ENCODE peak calls at places on chromosomes 6 and 20, in ten cellular contexts. L, I, O, K, U, S, C, M, B and P are unnamed samples.

GRCh38 chr20:12798286-12798685 is 210.5 kb upstream of the SPTLC3 start:
- DNase-seq in L (no peak), I (no peak), O (no peak), K (no peak), U (no peak), S (no peak), C (no peak), M (no peak), B (no peak), P (peak; percentile 2)

GRCh38 chr20:2302369-2302768 is 6.6 kb downstream of the TGM3 start:
- DNase-seq in L (peak; percentile 43), I (no peak), O (no peak), K (no peak), U (no peak), S (no peak), C (no peak), M (no peak), B (no peak), P (no peak)

GRCh38 chr20:41329435-41330342 is 10.9 kb upstream of the LPIN3 start:
- DNase-seq in L (no peak), I (no peak), O (peak; percentile 44), K (peak; percentile 33), U (peak; percentile 96), S (no peak), C (peak; percentile 74), M (peak; percentile 100), B (peak; percentile 96), P (no peak)

GRCh38 chr6:90537027-90537426 is 49.8 kb downstream of the MAP3K7 start:
- DNase-seq in L (no peak), I (no peak), O (no peak), K (no peak), U (no peak), S (no peak), C (no peak), M (peak; percentile 12), B (peak; percentile 86), P (no peak)

GRCh38 chr6:32689531-32690505 is 23.4 kb upstream of the HLA-DQB1 start:
- DNase-seq in L (no peak), I (no peak), O (no peak), K (no peak), U (no peak), S (no peak), C (no peak), M (no peak), B (peak; percentile 3), P (no peak)

GRCh38 chr6:95841560-95841959 is 174.2 kb upstream of the FUT9 start:
- DNase-seq in L (no peak), I (no peak), O (no peak), K (no peak), U (no peak), S (no peak), C (no peak), M (no peak), B (no peak), P (no peak)

GRCh38 chr20:56360133-56360898 is 1.5 kb downstream of the FAM210B start:
- DNase-seq in L (peak; percentile 82), I (no peak), O (no peak), K (peak; percentile 30), U (no peak), S (no peak), C (no peak), M (no peak), B (no peak), P (no peak)

GRCh38 chr6:113574147-113574546 is 283.0 kb upstream of the MARCKS start:
- DNase-seq in L (no peak), I (no peak), O (no peak), K (no peak), U (no peak), S (no peak), C (no peak), M (no peak), B (no peak), P (no peak)

GRCh38 chr6:25993038-25993684 is 30.6 kb downstream of the TRIM38 start:
- DNase-seq in L (no peak), I (no peak), O (no peak), K (no peak), U (no peak), S (no peak), C (no peak), M (no peak), B (no peak), P (no peak)

GRCh38 chr6:35500782-35501181 is 3.9 kb upstream of the TEAD3 start:
- DNase-seq in L (no peak), I (no peak), O (no peak), K (peak; percentile 40), U (no peak), S (no peak), C (peak; percentile 62), M (peak; percentile 67), B (peak; percentile 28), P (no peak)

GRCh38 chr20:33443512-33444239 is at the start of gene SNTA1:
- DNase-seq in L (peak; percentile 99), I (peak; percentile 64), O (peak; percentile 84), K (peak; percentile 93), U (peak; percentile 71), S (peak; percentile 98), C (peak; percentile 98), M (peak; percentile 68), B (peak; percentile 75), P (peak; percentile 94)

GRCh38 chr6:167122827-167123657 is at the start of gene CCR6:
- DNase-seq in L (no peak), I (no peak), O (no peak), K (no peak), U (no peak), S (no peak), C (peak; percentile 46), M (no peak), B (no peak), P (no peak)

GRCh38 chr6:105991561-105992314 is 94.4 kb upstream of the PRDM1 start:
- DNase-seq in L (peak; percentile 74), I (no peak), O (peak; percentile 18), K (peak; percentile 12), U (peak; percentile 40), S (peak; percentile 24), C (peak; percentile 46), M (no peak), B (no peak), P (peak; percentile 67)

GRCh38 chr6:168132531-168133184 is 53.6 kb upstream of the FRMD1 start:
- DNase-seq in L (peak; percentile 69), I (no peak), O (peak; percentile 39), K (peak; percentile 58), U (no peak), S (peak; percentile 68), C (peak; percentile 73), M (peak; percentile 60), B (peak; percentile 88), P (peak; percentile 39)

GRCh38 chr20:33539129-33539528 is 49.2 kb downstream of the CBFA2T2 start:
- DNase-seq in L (no peak), I (no peak), O (no peak), K (peak; percentile 42), U (no peak), S (no peak), C (no peak), M (peak; percentile 51), B (peak; percentile 41), P (no peak)

GRCh38 chr20:36351937-36352336 is 45.8 kb downstream of the DLGAP4 start:
- DNase-seq in L (no peak), I (no peak), O (no peak), K (no peak), U (no peak), S (no peak), C (no peak), M (no peak), B (no peak), P (no peak)

GRCh38 chr20:36352843-36353553 is 46.9 kb downstream of the DLGAP4 start:
- DNase-seq in L (no peak), I (no peak), O (no peak), K (no peak), U (no peak), S (no peak), C (peak; percentile 33), M (no peak), B (no peak), P (no peak)

GRCh38 chr20:36353740-36354139 is 47.6 kb downstream of the DLGAP4 start:
- DNase-seq in L (no peak), I (no peak), O (no peak), K (no peak), U (no peak), S (no peak), C (no peak), M (no peak), B (no peak), P (no peak)

GRCh38 chr20:36349384-36350170 is 43.4 kb downstream of the DLGAP4 start:
- DNase-seq in L (no peak), I (no peak), O (no peak), K (no peak), U (peak; percentile 77), S (no peak), C (no peak), M (no peak), B (no peak), P (no peak)

DNA sequence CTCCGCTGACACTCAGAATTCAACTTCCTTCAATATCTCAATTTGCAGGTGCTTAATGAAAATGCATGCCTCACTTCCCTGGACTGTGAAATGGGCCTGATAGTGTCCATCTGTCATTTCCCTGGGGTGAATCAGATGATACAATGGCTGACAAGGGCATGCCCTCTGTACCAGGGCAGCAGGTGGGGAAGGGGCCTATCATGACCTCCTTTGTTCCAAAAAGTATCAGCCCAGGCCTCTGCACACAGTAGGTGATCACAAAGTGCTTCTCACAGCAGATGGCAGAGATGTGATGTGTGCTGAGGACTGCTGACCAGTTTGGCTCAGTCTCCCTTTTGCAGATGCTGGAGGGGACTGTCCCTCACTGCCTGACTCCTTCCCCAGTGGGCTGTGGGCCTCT is 44.3 kb downstream of the DLGAP4 start:
- DNase-seq in L (no peak), I (no peak), O (no peak), K (no peak), U (no peak), S (no peak), C (no peak), M (no peak), B (no peak), P (no peak)
- H3K4me3 ChIP-seq in L (no peak overlapping the region), I (no peak overlapping the region), O (no peak overlapping the region), K (no peak overlapping the region), U (no peak overlapping the region), S (no peak overlapping the region), C (no peak overlapping the region), M (no peak overlapping the region), B (no peak overlapping the region), P (no peak overlapping the region)

GRCh38 chr6:2110504-2110903 is 134.9 kb downstream of the GMDS start:
- DNase-seq in L (no peak), I (no peak), O (no peak), K (no peak), U (no peak), S (no peak), C (no peak), M (no peak), B (peak; percentile 29), P (no peak)
- H3K4me3 ChIP-seq in L (no peak overlapping the region), I (no peak overlapping the region), O (no peak overlapping the region), K (no peak overlapping the region), U (no peak overlapping the region), S (no peak overlapping the region), C (no peak overlapping the region), M (no peak overlapping the region), B (no peak overlapping the region), P (no peak overlapping the region)

GRCh38 chr6:37036146-37036545 is 30.7 kb downstream of the FGD2 start:
- DNase-seq in L (no peak), I (no peak), O (no peak), K (no peak), U (no peak), S (no peak), C (no peak), M (no peak), B (no peak), P (no peak)
- H3K4me3 ChIP-seq in L (no peak overlapping the region), I (no peak overlapping the region), O (no peak overlapping the region), K (no peak overlapping the region), U (no peak overlapping the region), S (no peak overlapping the region), C (no peak overlapping the region), M (no peak overlapping the region), B (no peak overlapping the region), P (no peak overlapping the region)

GRCh38 chr20:63009988-63010769 is 3.4 kb upstream of the BHLHE23 start:
- DNase-seq in L (no peak), I (no peak), O (no peak), K (no peak), U (no peak), S (no peak), C (no peak), M (no peak), B (peak; percentile 11), P (no peak)
- H3K4me3 ChIP-seq in L (no peak overlapping the region), I (no peak overlapping the region), O (peak overlapping the region; percentile 41), K (no peak overlapping the region), U (no peak overlapping the region), S (no peak overlapping the region), C (no peak overlapping the region), M (no peak overlapping the region), B (no peak overlapping the region), P (no peak overlapping the region)